ENCODE peak calls at places on chromosomes 5 and 9, in four cellular contexts. J is right atrium auricular region, C is prostate gland, A is MCF 10A. X is an unnamed sample.
A peak's percentile ranks its signal among the peaks of the same experiment; 100 is the strongest.

GRCh38 chr5:35061216-35061615 is 13.5 kb upstream of the AGXT2 start:
- DNase-seq in J (no peak), C (no peak), A (no peak), X (no peak)

GRCh38 chr5:75265731-75266130 is 29.1 kb upstream of the ANKRD31 start:
- DNase-seq in J (no peak), C (no peak), A (peak; percentile 47), X (no peak)

GRCh38 chr9:14343948-14344547 is 30.1 kb upstream of the NFIB start:
- DNase-seq in J (no peak), C (no peak), A (no peak), X (no peak)

GRCh38 chr5:68432682-68433081 is 217.1 kb downstream of the PIK3R1 start:
- DNase-seq in J (no peak), C (no peak), A (peak; percentile 38), X (no peak)

GRCh38 chr9:135301271-135302263 is 178.0 kb upstream of the PPP1R26 start:
- DNase-seq in J (no peak), C (no peak), A (no peak), X (no peak)

GRCh38 chr9:35406183-35406959 is 83.5 kb upstream of the RUSC2 start:
- DNase-seq in J (no peak), C (peak; percentile 69), A (no peak), X (peak; percentile 76)

GRCh38 chr9:33044162-33044673 is 19.1 kb downstream of the DNAJA1 start:
- DNase-seq in J (peak; percentile 96), C (peak; percentile 87), A (peak; percentile 88), X (peak; percentile 87)

GRCh38 chr5:42366051-42366450 is 57.2 kb upstream of the GHR start:
- DNase-seq in J (no peak), C (no peak), A (no peak), X (no peak)

GRCh38 chr5:66113160-66113559 is 30.9 kb upstream of the SREK1 start:
- DNase-seq in J (no peak), C (no peak), A (peak; percentile 64), X (no peak)

GRCh38 chr5:82641362-82641988 is 363.3 kb upstream of the RPS23 start:
- DNase-seq in J (peak; percentile 85), C (peak; percentile 79), A (peak; percentile 94), X (peak; percentile 84)

GRCh38 chr5:141420855-141421488 is at the start of gene PCDHGA11:
- DNase-seq in J (no peak), C (no peak), A (peak; percentile 33), X (peak; percentile 38)

GRCh38 chr9:136339173-136339957 is 12.0 kb downstream of the GPSM1 start:
- DNase-seq in J (no peak), C (peak; percentile 51), A (peak; percentile 73), X (peak; percentile 74)

GRCh38 chr5:37886207-37886905 is 46.5 kb upstream of the GDNF start:
- DNase-seq in J (no peak), C (no peak), A (no peak), X (no peak)

GRCh38 chr5:96427823-96428222 is 5.2 kb downstream of the PCSK1 start:
- DNase-seq in J (no peak), C (no peak), A (peak; percentile 51), X (no peak)

GRCh38 chr9:134717056-134717455 is 75.5 kb downstream of the COL5A1 start:
- DNase-seq in J (no peak), C (no peak), A (no peak), X (no peak)

GRCh38 chr5:148179234-148179824 is 11.0 kb downstream of the SPINK14 start:
- DNase-seq in J (no peak), C (peak; percentile 28), A (peak; percentile 84), X (peak; percentile 18)

GRCh38 chr9:122394265-122395242 is 23.7 kb downstream of the PTGS1 start:
- DNase-seq in J (peak; percentile 86), C (no peak), A (peak; percentile 60), X (peak; percentile 44)

GRCh38 chr9:112971415-112971814 is 40.6 kb downstream of the ZNF883 start:
- DNase-seq in J (no peak), C (no peak), A (peak; percentile 34), X (peak; percentile 21)

GRCh38 chr5:17248999-17249634 is 31.7 kb downstream of the BASP1 start:
- DNase-seq in J (peak; percentile 75), C (no peak), A (peak; percentile 96), X (no peak)

GRCh38 chr5:175862131-175863012 is 9.0 kb upstream of the CPLX2 start:
- DNase-seq in J (no peak), C (no peak), A (no peak), X (no peak)

GRCh38 chr5:142426129-142426641 is 101.4 kb upstream of the SPRY4 start:
- DNase-seq in J (peak; percentile 80), C (no peak), A (no peak), X (no peak)

GRCh38 chr5:58923355-58923754 is 340.5 kb downstream of the RAB3C start:
- DNase-seq in J (no peak), C (no peak), A (no peak), X (no peak)

GRCh38 chr9:76866689-76867088 is 39.2 kb downstream of the PRUNE2 start:
- DNase-seq in J (no peak), C (no peak), A (peak; percentile 68), X (no peak)

GRCh38 chr9:129656795-129657390 is 8.6 kb upstream of the PRRX2 start:
- DNase-seq in J (no peak), C (peak; percentile 40), A (peak; percentile 64), X (no peak)

GRCh38 chr9:69946800-69947437 is 96.7 kb upstream of the MAMDC2 start:
- DNase-seq in J (no peak), C (no peak), A (peak; percentile 84), X (no peak)

GRCh38 chr5:36656556-36656955 is 50.1 kb downstream of the SLC1A3 start:
- DNase-seq in J (no peak), C (no peak), A (peak; percentile 27), X (no peak)

GRCh38 chr5:124790261-124790894 is 43.9 kb upstream of the ZNF608 start:
- DNase-seq in J (no peak), C (no peak), A (peak; percentile 79), X (no peak)

GRCh38 chr9:71691036-71691435 is 77.3 kb downstream of the CEMIP2 start:
- DNase-seq in J (no peak), C (no peak), A (peak; percentile 30), X (no peak)

GRCh38 chr5:179208706-179209358 is 136.4 kb downstream of the ADAMTS2 start:
- DNase-seq in J (no peak), C (no peak), A (no peak), X (no peak)

GRCh38 chr5:94645053-94645452 is 26.6 kb downstream of the SLF1 start:
- DNase-seq in J (no peak), C (no peak), A (no peak), X (no peak)

GRCh38 chr5:94649874-94650273 is 31.4 kb downstream of the SLF1 start:
- DNase-seq in J (no peak), C (no peak), A (no peak), X (no peak)

GRCh38 chr5:94646758-94647157 is 28.3 kb downstream of the SLF1 start:
- DNase-seq in J (no peak), C (no peak), A (no peak), X (no peak)
- TF ChIP-seq CTCF in J (no peak), C (no peak), A (no peak), X (no peak)

GRCh38 chr5:151101151-151101550 is 20.3 kb upstream of the TNIP1 start:
- DNase-seq in J (no peak), C (no peak), A (no peak), X (no peak)
- TF ChIP-seq CTCF in J (no peak), C (no peak), A (no peak), X (no peak)

DNA sequence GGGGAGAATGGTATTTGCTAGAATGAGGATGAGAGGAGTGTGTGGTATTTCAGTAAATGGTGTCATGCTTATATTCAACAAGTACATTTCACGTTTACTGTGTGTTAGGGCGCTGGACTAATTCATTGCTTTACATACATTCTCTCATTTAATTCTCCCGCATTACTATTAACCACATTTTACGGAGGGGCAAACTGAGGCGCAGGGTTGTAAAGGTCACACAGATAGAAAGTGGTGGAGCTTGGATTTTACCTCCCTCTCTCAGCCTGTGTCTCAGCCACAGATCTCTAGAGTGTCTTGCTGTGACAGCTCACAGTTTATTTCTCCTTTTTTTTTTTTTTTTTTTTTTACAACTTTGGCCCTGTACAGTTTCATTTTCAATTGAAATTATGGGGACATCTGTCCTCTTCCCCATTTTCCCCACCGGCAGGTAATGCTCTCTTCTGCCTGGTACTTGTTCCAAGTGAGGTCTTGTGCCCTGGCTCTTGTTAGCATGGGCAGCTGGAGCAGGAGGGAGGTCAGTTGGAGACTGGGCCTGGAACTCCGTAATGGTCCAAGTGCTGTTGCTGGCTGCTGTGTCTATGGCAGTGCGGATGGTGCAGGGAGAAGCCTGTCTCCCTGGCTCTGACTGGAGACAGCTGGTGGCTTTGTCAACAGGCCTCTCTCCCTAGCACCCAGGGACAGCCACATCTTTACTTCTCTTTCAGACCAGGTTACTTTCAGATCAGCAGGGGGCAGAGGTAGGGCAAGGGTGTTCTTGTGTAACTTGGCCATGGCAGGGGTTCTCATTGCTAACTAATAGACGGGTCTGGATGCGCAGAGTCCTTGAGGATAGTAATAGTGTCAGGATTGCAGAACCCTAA is 20.5 kb upstream of the NDST1 start:
- DNase-seq in J (no peak), C (peak; percentile 31), A (peak; percentile 89), X (peak; percentile 59)
- TF ChIP-seq CTCF in J (no peak), C (peak; percentile 30), A (peak; percentile 45), X (no peak)

GRCh38 chr5:140242099-140242498 is 60.8 kb downstream of the PFDN1 start:
- DNase-seq in J (no peak), C (no peak), A (no peak), X (no peak)
- TF ChIP-seq CTCF in J (no peak), C (no peak), A (peak; percentile 11), X (no peak)

DNA sequence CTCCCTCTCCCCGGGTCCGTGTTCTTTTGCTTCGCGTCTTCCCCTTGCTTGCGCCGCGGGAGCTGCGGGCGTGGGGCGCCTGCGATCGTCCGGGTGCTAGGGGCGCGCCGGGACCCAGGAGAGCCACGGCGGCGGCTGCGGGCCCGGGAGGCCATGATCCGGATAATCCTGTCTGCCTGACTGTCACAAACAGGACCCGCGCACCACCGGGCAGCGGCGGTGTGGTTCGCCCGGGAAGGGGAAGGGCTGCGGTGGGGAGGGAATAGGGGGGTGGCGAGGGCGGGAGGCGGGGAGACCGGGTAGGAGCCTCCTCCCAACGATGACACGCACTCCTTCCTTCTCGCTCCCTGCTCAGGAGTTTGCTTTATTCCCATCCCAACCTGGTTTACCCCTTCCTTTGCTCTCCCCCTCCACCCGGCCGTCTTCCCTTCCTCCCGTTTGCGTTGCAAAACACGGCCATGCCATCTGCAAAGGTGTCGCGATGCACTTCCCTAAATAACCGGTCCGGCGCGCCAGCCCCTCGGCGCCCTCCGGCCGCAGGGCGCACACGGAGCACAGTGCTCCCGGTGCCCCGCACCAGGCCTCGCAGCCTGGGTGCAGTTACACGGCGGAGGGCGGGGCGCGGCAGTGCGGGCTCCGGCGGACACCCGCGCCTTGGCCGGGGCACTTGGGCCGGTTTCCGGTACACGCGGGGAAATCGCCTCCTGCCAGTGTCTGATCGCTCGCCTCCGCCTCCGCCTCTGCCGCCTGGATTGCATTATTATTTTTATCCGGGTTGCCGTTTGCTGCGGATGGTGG is 1.5 kb downstream of the SMARCA2 start:
- DNase-seq in J (peak; percentile 86), C (peak; percentile 89), A (peak; percentile 82), X (peak; percentile 88)
- TF ChIP-seq CTCF in J (no peak), C (no peak), A (no peak), X (no peak)

X was measured in colonic mucosa.